ENCODE peak calls at places on chromosomes 6 and 20, in seven cellular contexts. V, U, J, G, K, B and D are unnamed samples.

GRCh38 chr6:36677753-36678487 is 594 bp upstream of the CDKN1A start:
- DNase-seq in B (no peak), G (no peak), J (no peak), V (no peak), U (no peak), K (no peak), D (no peak)

GRCh38 chr20:45080867-45081616 is 19.9 kb downstream of the KCNS1 start:
- DNase-seq in V (no peak), G (no peak), J (no peak), U (peak; percentile 33), K (peak; percentile 28), B (no peak), D (no peak)

GRCh38 chr20:41510224-41510623 is 108.0 kb downstream of the CHD6 start:
- DNase-seq in B (no peak), V (peak; percentile 40), K (no peak), J (no peak), U (no peak), G (no peak), D (no peak)

GRCh38 chr6:132199343-132199742 is 201.9 kb downstream of the MOXD1 start:
- DNase-seq in G (no peak), U (peak; percentile 78), V (no peak), B (no peak), K (peak; percentile 51), J (no peak), D (no peak)

GRCh38 chr20:40416274-40416673 is 272.8 kb downstream of the MAFB start:
- DNase-seq in K (peak; percentile 93), J (no peak), V (no peak), U (no peak), B (no peak), G (peak; percentile 75), D (no peak)

GRCh38 chr6:146785001-146785585 is 186.3 kb downstream of the ADGB start:
- DNase-seq in V (no peak), B (no peak), K (peak; percentile 46), G (no peak), U (peak; percentile 53), J (no peak), D (no peak)

GRCh38 chr6:31414771-31415270 is 11.4 kb downstream of the MICA start:
- DNase-seq in V (no peak), U (no peak), B (no peak), J (no peak), G (no peak), K (no peak), D (no peak)

GRCh38 chr6:79353226-79353625 is 118.7 kb upstream of the HMGN3 start:
- DNase-seq in U (peak; percentile 21), K (peak; percentile 63), V (no peak), J (no peak), G (no peak), B (no peak), D (no peak)

GRCh38 chr6:48535569-48535968 is 424.6 kb upstream of the PTCHD4 start:
- DNase-seq in B (no peak), G (peak; percentile 63), V (no peak), U (peak; percentile 40), K (peak; percentile 75), J (no peak), D (no peak)

GRCh38 chr6:169220068-169220964 is 33.3 kb downstream of the THBS2 start:
- DNase-seq in B (no peak), J (no peak), G (no peak), V (no peak), K (no peak), U (no peak), D (no peak)

GRCh38 chr6:43334466-43335095 is 26.0 kb upstream of the CRIP3 start:
- DNase-seq in V (no peak), U (peak; percentile 43), G (no peak), B (no peak), K (peak; percentile 74), J (no peak), D (no peak)

GRCh38 chr6:137568067-137568466 is 73.9 kb upstream of the OLIG3 start:
- DNase-seq in K (no peak), J (no peak), V (no peak), B (no peak), U (no peak), G (no peak), D (no peak)

GRCh38 chr20:34268851-34269668 is 27.8 kb downstream of the ASIP start:
- DNase-seq in V (no peak), B (no peak), G (no peak), J (peak; percentile 25), U (no peak), K (no peak), D (no peak)

GRCh38 chr6:56685102-56685733 is 42.5 kb upstream of the DST start:
- DNase-seq in B (no peak), U (no peak), J (no peak), V (no peak), G (no peak), K (no peak), D (no peak)

GRCh38 chr20:49995586-49995985 is 12.8 kb downstream of the SNAI1 start:
- DNase-seq in B (no peak), J (no peak), V (no peak), U (no peak), G (no peak), K (no peak), D (no peak)

GRCh38 chr6:123997223-123997622 is 193.6 kb downstream of the NKAIN2 start:
- DNase-seq in V (peak; percentile 36), K (no peak), U (no peak), J (no peak), B (no peak), G (no peak), D (no peak)

GRCh38 chr20:50415516-50416268 is 94.5 kb upstream of the PTPN1 start:
- DNase-seq in B (peak; percentile 99), J (no peak), K (no peak), U (peak; percentile 83), G (no peak), V (peak; percentile 100), D (no peak)

GRCh38 chr6:90295854-90296345 is 743 bp downstream of the BACH2 start:
- DNase-seq in G (peak; percentile 50), J (peak; percentile 71), K (peak; percentile 58), B (peak; percentile 68), V (peak; percentile 71), U (peak; percentile 45), D (peak; percentile 75)
- TF ChIP-seq CTCF in G (peak; percentile 51), J (no peak), K (peak; percentile 16), B (no peak), V (peak; percentile 14), U (peak; percentile 30), D (peak; percentile 39)

DNA sequence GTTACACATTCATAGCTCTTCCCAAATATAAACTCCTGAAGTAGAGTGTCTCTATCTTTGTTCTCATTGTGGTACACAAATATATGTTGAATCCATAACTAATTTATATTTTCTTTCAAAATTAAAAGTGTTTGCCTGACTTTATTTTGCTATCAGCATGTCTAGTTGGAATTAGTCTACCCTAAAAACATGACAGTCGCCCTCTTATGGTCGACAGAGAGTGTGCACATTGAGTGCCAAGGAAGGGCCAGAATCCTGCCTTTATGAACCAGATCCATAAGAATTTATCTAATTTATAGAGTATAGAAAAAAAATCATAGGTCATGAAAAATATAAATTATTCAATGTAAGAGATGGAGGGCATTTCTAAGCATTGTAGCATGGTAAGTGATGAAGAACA is 12.3 kb upstream of the DEFB112 start:
- DNase-seq in J (no peak), B (no peak), K (peak; percentile 32), U (no peak), G (no peak), V (no peak), D (no peak)
- TF ChIP-seq CTCF in J (no peak), B (no peak), K (peak; percentile 45), U (no peak), G (peak; percentile 58), V (no peak), D (peak; percentile 66)

DNA sequence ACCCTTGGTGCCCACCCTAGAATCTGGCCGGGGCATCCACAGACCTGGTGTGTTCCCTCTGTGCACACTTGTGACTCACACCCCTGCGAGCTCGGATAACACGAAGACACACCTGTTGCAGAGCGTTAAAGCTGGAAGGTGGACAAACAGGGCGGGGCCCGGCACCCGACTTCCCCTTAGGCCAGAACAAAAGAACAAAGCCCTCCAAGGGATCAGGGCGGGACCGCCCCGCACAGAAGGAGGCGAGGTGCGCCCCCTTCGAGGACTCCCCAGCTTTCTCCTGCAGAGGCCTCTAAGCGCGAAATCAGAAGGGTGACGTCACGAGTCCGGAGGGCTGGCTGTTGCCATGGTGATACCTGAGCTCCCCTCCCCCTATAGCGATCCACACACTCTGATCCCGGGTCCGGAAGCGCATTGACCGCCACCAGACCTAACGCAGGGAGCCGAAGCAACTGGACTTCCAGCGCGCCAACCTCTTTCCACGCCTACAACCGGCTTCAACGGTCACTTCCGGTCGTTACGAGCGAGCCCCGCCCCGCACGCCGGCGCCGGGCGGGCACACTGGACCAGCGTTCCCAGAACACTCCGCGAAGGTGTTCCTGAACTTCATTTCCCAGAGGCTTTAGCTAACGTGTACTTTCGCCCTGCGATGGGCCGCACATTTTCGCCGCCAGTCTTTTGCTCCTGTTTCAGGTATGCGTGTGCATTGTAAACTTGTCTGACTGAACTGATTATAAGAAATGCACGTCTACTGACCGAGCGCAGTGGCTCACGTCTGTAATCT is at the start of gene ZNF184:
- DNase-seq in V (peak; percentile 96), J (peak; percentile 85), K (peak; percentile 91), G (peak; percentile 94), U (peak; percentile 96), B (peak; percentile 93), D (peak; percentile 97)
- TF ChIP-seq CTCF in V (no peak), J (no peak), K (no peak), G (peak; percentile 1), U (peak; percentile 28), B (no peak), D (peak; percentile 29)

DNA sequence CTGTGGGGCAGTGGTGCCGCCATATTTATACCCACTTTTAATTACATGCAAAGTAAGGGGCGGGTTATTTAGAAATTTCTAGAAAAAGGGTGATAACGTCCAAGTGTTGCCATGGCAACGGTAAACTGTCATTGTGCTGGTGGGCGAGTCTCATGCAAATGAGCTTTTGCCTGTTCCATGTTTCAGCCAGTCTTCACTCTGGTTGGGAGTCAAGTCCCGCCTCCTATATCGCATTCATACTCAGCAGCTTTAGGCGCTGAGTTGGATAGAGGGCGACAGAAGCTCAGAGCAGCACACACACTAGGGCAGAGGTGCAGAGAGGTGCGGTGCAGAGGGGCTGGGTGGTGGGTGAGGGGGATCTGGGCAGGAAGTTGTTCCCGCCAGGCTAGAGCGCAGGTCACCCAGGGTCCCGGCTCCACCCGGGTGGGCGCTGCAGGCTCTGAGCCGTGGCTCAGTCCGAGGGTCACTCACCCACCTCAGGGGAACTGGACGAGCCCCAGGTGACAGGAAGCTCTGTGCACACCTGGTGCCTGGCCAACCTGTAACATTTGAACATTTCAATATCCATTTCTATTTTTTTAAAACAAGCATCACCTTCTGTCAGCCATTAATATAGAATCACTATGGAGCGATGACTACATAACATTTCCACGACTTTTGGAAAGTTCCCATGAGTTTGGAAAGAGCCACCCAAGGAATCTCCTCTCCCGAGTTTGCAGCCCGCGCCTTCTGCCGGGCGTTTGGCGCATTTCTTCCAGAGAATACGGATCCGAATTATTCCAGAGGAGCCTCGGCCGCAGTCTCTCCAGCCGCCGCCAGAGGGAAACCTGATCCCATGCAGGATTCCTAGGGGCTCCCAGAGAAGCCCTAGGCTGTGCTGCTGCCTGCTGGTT is 89.1 kb upstream of the PHACTR3 start:
- DNase-seq in G (no peak), V (peak; percentile 73), B (peak; percentile 27), K (peak; percentile 33), J (no peak), U (peak; percentile 58), D (peak; percentile 84)
- TF ChIP-seq CTCF in G (peak; percentile 83), V (peak; percentile 76), B (peak; percentile 78), K (peak; percentile 75), J (no peak), U (peak; percentile 84), D (peak; percentile 94)

DNA sequence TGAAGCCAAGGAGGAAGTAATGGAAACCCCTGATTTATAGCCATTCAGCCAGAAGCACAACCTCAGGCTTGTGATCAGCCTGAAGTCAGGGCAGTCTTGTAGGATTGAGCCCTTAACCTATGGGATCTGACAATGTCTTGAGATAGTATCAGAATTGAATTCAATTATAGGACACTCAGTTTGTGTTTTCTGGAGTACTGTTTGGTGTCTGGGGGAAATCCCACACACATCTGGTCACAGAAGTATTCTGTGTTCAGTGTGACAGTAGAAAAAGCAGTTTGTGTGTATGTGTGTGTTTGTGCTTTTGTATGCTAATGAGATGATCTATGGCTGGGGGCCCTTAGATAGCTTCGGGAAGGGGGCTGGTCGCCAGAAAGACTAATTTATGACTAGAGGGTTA is 5.7 kb downstream of the NT5E start:
- DNase-seq in G (no peak), U (no peak), J (no peak), B (no peak), K (no peak), V (no peak), D (no peak)
- TF ChIP-seq CTCF in G (no peak), U (no peak), J (no peak), B (no peak), K (no peak), V (no peak), D (no peak)